ENCODE peak calls at places on chromosomes 4 and X, in eight cellular contexts. C, F, U, Y, X, L, J and G are unnamed samples.

GRCh38 chr4:176791591-176792347 is 953 bp downstream of the VEGFC start:
- DNase-seq in C (peak; percentile 58), F (no peak), U (no peak), Y (no peak), X (no peak), L (no peak), J (peak; percentile 72), G (peak; percentile 9)

GRCh38 chrX:1476682-1477081 is 24.0 kb upstream of the ASMTL start:
- DNase-seq in C (no peak), F (no peak), U (no peak), Y (no peak), X (no peak), L (no peak), J (no peak), G (no peak)

GRCh38 chr4:87505862-87506261 is 23.3 kb downstream of the SPARCL1 start:
- DNase-seq in C (peak; percentile 54), F (no peak), U (no peak), Y (no peak), X (no peak), L (no peak), J (no peak), G (no peak)

GRCh38 chrX:79325263-79325958 is 41.7 kb downstream of the ITM2A start:
- DNase-seq in C (peak; percentile 17), F (no peak), U (no peak), Y (no peak), X (peak; percentile 35), L (no peak), J (no peak), G (no peak)

GRCh38 chrX:153488231-153488914 is 6.4 kb upstream of the BGN start:
- DNase-seq in C (no peak), F (no peak), U (no peak), Y (no peak), X (no peak), L (no peak), J (peak; percentile 91), G (no peak)

GRCh38 chrX:20067709-20068315 is 48.9 kb downstream of the MAP7D2 start:
- DNase-seq in C (peak; percentile 1), F (peak; percentile 38), U (peak; percentile 18), Y (peak; percentile 23), X (peak; percentile 8), L (no peak), J (peak; percentile 80), G (peak; percentile 55)

GRCh38 chr4:47213971-47214370 is 182.6 kb downstream of the GABRB1 start:
- DNase-seq in C (no peak), F (no peak), U (no peak), Y (no peak), X (no peak), L (no peak), J (no peak), G (no peak)

GRCh38 chr4:144754562-144755410 is 108.8 kb downstream of the HHIP start:
- DNase-seq in C (peak; percentile 62), F (no peak), U (no peak), Y (peak; percentile 19), X (no peak), L (no peak), J (peak; percentile 73), G (no peak)

GRCh38 chr4:102564399-102564921 is 63.3 kb downstream of the NFKB1 start:
- DNase-seq in C (no peak), F (no peak), U (no peak), Y (no peak), X (no peak), L (no peak), J (no peak), G (no peak)

GRCh38 chr4:149549911-149550310 is 265.7 kb downstream of the IQCM start:
- DNase-seq in C (peak; percentile 67), F (no peak), U (no peak), Y (no peak), X (no peak), L (no peak), J (no peak), G (no peak)

GRCh38 chrX:46844913-46845312 is 8.1 kb downstream of the RP2 start:
- DNase-seq in C (no peak), F (no peak), U (no peak), Y (no peak), X (no peak), L (no peak), J (no peak), G (no peak)

GRCh38 chrX:34130501-34130900 is 1.6 kb downstream of the FAM47A start:
- DNase-seq in C (no peak), F (no peak), U (no peak), Y (no peak), X (no peak), L (no peak), J (no peak), G (no peak)

GRCh38 chr4:84967292-84967651 is 782 bp upstream of the WDFY3 start:
- DNase-seq in C (no peak), F (no peak), U (no peak), Y (no peak), X (no peak), L (no peak), J (peak; percentile 64), G (no peak)

GRCh38 chr4:84964995-84965557 is 1.4 kb downstream of the WDFY3 start:
- DNase-seq in C (no peak), F (no peak), U (no peak), Y (no peak), X (no peak), L (no peak), J (no peak), G (no peak)

GRCh38 chr4:84965558-84966381 is 720 bp downstream of the WDFY3 start:
- DNase-seq in C (peak; percentile 68), F (peak; percentile 20), U (peak; percentile 90), Y (no peak), X (peak; percentile 37), L (no peak), J (peak; percentile 53), G (peak; percentile 34)

GRCh38 chr4:84968936-84969335 is 2.4 kb upstream of the WDFY3 start:
- DNase-seq in C (no peak), F (no peak), U (no peak), Y (no peak), X (no peak), L (no peak), J (no peak), G (no peak)

GRCh38 chr4:84966382-84967291 is at the start of gene WDFY3:
- DNase-seq in C (peak; percentile 92), F (peak; percentile 86), U (peak; percentile 88), Y (peak; percentile 71), X (peak; percentile 83), L (no peak), J (peak; percentile 85), G (peak; percentile 81)
- TF ChIP-seq POLR2AphosphoS5 in C (peak; percentile 70), F (peak; percentile 80), U (peak; percentile 86), Y (peak; percentile 90), X (no peak), L (no peak), J (peak; percentile 70), G (peak; percentile 68)

GRCh38 chrX:111363741-111364140 is 48.3 kb downstream of the DCX start:
- DNase-seq in C (no peak), F (no peak), U (no peak), Y (no peak), X (no peak), L (no peak), J (no peak), G (no peak)

GRCh38 chrX:111365770-111366325 is 46.1 kb downstream of the DCX start:
- DNase-seq in C (no peak), F (no peak), U (peak; percentile 18), Y (no peak), X (no peak), L (no peak), J (no peak), G (no peak)

GRCh38 chrX:111360839-111361238 is 51.2 kb downstream of the DCX start:
- DNase-seq in C (peak; percentile 30), F (no peak), U (no peak), Y (no peak), X (no peak), L (no peak), J (no peak), G (no peak)

DNA sequence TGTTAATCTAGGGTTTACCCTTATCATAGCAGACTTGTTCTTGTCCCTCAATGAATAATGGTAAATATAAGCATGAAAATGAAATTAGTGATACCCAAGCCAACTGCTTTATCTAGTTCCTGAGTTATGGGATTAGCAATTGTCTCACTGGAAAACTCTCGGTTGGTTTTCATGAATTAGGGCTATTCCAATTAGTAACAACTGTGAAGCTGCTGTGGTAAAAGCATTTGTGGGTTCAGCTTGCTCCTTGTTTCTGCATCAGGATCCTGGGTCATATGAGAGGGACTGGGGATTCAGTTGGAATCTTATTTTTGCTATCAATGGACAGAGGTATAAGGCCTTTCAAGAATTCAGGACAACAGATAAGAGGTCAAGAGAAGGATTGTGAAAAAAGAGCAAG is 50.2 kb downstream of the DCX start:
- DNase-seq in C (no peak), F (no peak), U (no peak), Y (no peak), X (no peak), L (no peak), J (no peak), G (no peak)
- TF ChIP-seq POLR2AphosphoS5 in C (no peak), F (no peak), U (no peak), Y (no peak), X (no peak), L (no peak), J (no peak), G (no peak)

GRCh38 chr4:128560754-128561495 is 248.6 kb upstream of the JADE1 start:
- DNase-seq in C (no peak), F (no peak), U (no peak), Y (no peak), X (no peak), L (no peak), J (no peak), G (no peak)

GRCh38 chr4:128556756-128557155 is 252.7 kb upstream of the JADE1 start:
- DNase-seq in C (no peak), F (no peak), U (no peak), Y (no peak), X (no peak), L (no peak), J (no peak), G (no peak)

GRCh38 chr4:128553665-128554515 is 255.6 kb upstream of the JADE1 start:
- DNase-seq in C (no peak), F (peak; percentile 55), U (peak; percentile 12), Y (no peak), X (no peak), L (no peak), J (peak; percentile 68), G (no peak)

GRCh38 chr4:128565054-128565453 is 244.4 kb upstream of the JADE1 start:
- DNase-seq in C (no peak), F (no peak), U (no peak), Y (no peak), X (no peak), L (no peak), J (no peak), G (no peak)

GRCh38 chr4:128558896-128559669 is 250.4 kb upstream of the JADE1 start:
- DNase-seq in C (no peak), F (peak; percentile 34), U (no peak), Y (no peak), X (no peak), L (no peak), J (peak; percentile 50), G (no peak)
- TF ChIP-seq POLR2AphosphoS5 in C (no peak), F (no peak), U (no peak), Y (no peak), X (no peak), L (no peak), J (no peak), G (peak; percentile 7)

DNA sequence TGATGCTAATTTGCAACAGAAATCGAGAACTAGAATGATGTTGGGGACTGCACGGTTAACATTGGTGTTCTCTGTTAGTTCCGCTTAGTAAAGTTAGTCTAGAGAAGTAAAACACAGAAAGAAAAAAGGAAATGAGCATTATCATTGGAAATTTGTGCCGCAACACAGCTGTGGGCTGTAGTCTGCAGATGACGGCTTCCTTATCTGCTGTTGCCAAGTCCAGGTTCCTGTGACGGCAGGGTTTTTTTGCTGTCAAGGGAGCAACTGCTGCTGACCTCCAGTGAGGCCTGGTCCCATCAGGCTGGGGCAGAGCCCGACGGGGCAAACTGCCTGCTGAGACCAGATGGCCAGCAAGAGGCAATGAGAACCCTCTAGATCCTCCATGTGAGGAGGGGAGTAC is 38.9 kb upstream of the PHEX start:
- DNase-seq in C (no peak), F (no peak), U (no peak), Y (no peak), X (peak; percentile 60), L (no peak), J (no peak), G (peak; percentile 12)
- TF ChIP-seq POLR2AphosphoS5 in C (no peak), F (no peak), U (no peak), Y (no peak), X (peak; percentile 51), L (no peak), J (no peak), G (no peak)